ENCODE peak calls at places on chromosomes 11 and 22, in nine cellular contexts. P, I, E, U, Z, O, Q, K and W are unnamed samples.
A peak's percentile ranks its signal among the peaks of the same experiment; 100 is the strongest.

GRCh38 chr22:48892571-48893287 is 934.9 kb downstream of the BRD1 start:
- DNase-seq in P (no peak), I (no peak), E (no peak), U (no peak), Z (no peak), O (no peak), Q (no peak), K (no peak), W (no peak)

GRCh38 chr11:23711981-23712380 is 784.9 kb upstream of the LUZP2 start:
- DNase-seq in P (no peak), I (no peak), E (no peak), U (no peak), Z (no peak), O (no peak), Q (no peak), K (no peak), W (no peak)

GRCh38 chr11:78715639-78716311 is 141.1 kb upstream of the NARS2 start:
- DNase-seq in P (peak; percentile 58), I (no peak), E (peak; percentile 43), U (peak; percentile 63), Z (peak; percentile 81), O (peak; percentile 20), Q (no peak), K (peak; percentile 30), W (no peak)

GRCh38 chr11:121961228-121961860 is 154.7 kb downstream of the BLID start:
- DNase-seq in P (peak; percentile 9), I (no peak), E (no peak), U (no peak), Z (no peak), O (no peak), Q (no peak), K (no peak), W (no peak)

GRCh38 chr11:102912482-102912830 is 37.7 kb upstream of the MMP12 start:
- DNase-seq in P (no peak), I (no peak), E (no peak), U (no peak), Z (peak; percentile 15), O (no peak), Q (no peak), K (no peak), W (no peak)

GRCh38 chr11:1151366-1152315 is 6.1 kb upstream of the MUC5AC start:
- DNase-seq in P (no peak), I (no peak), E (no peak), U (no peak), Z (no peak), O (no peak), Q (no peak), K (peak; percentile 25), W (no peak)

GRCh38 chr11:596374-596773 is 19.4 kb downstream of the IRF7 start:
- DNase-seq in P (no peak), I (no peak), E (no peak), U (no peak), Z (no peak), O (no peak), Q (no peak), K (peak; percentile 29), W (no peak)

GRCh38 chr11:113603277-113604059 is 102.6 kb downstream of the TMPRSS5 start:
- DNase-seq in P (no peak), I (no peak), E (no peak), U (no peak), Z (peak; percentile 41), O (no peak), Q (no peak), K (no peak), W (no peak)

GRCh38 chr22:21443057-21443734 is 24.0 kb upstream of the TMEM191C start:
- DNase-seq in P (no peak), I (no peak), E (no peak), U (no peak), Z (no peak), O (no peak), Q (no peak), K (no peak), W (no peak)

GRCh38 chr11:128324531-128325141 is 262.7 kb downstream of the ETS1 start:
- DNase-seq in P (no peak), I (peak; percentile 55), E (no peak), U (no peak), Z (no peak), O (no peak), Q (no peak), K (no peak), W (peak; percentile 76)

GRCh38 chr11:43950323-43950855 is 8.0 kb downstream of the C11orf96 start:
- DNase-seq in P (no peak), I (no peak), E (no peak), U (no peak), Z (no peak), O (no peak), Q (no peak), K (no peak), W (no peak)

GRCh38 chr22:16973591-16974297 is 34.3 kb downstream of the GAB4 start:
- DNase-seq in P (no peak), I (no peak), E (no peak), U (no peak), Z (no peak), O (no peak), Q (no peak), K (no peak), W (no peak)

GRCh38 chr11:26149585-26149984 is 182.3 kb upstream of the ANO3 start:
- DNase-seq in P (no peak), I (no peak), E (no peak), U (no peak), Z (no peak), O (no peak), Q (no peak), K (no peak), W (no peak)

GRCh38 chr11:114277637-114278341 is 18.4 kb upstream of the NNMT start:
- DNase-seq in P (no peak), I (no peak), E (no peak), U (no peak), Z (no peak), O (no peak), Q (no peak), K (no peak), W (no peak)

GRCh38 chr22:22061085-22062077 is 78.8 kb upstream of the TOP3B start:
- DNase-seq in P (peak; percentile 60), I (no peak), E (peak; percentile 57), U (peak; percentile 17), Z (peak; percentile 22), O (peak; percentile 59), Q (peak; percentile 45), K (peak; percentile 92), W (no peak)

GRCh38 chr11:11958403-11958802 is 50.0 kb downstream of the DKK3 start:
- DNase-seq in P (no peak), I (no peak), E (no peak), U (no peak), Z (no peak), O (no peak), Q (no peak), K (no peak), W (no peak)

GRCh38 chr11:15489281-15489680 is 374.6 kb downstream of the INSC start:
- DNase-seq in P (no peak), I (no peak), E (no peak), U (no peak), Z (no peak), O (peak; percentile 1), Q (no peak), K (peak; percentile 15), W (no peak)

GRCh38 chr11:47518212-47518959 is 34.5 kb downstream of the CELF1 start:
- DNase-seq in P (no peak), I (no peak), E (no peak), U (no peak), Z (no peak), O (no peak), Q (no peak), K (no peak), W (no peak)

GRCh38 chr22:36599771-36600170 is 70.8 kb upstream of the EIF3D start:
- DNase-seq in P (no peak), I (no peak), E (no peak), U (no peak), Z (no peak), O (no peak), Q (no peak), K (no peak), W (no peak)

GRCh38 chr11:17163296-17163695 is 44.5 kb downstream of the PIK3C2A start:
- DNase-seq in P (no peak), I (no peak), E (no peak), U (no peak), Z (no peak), O (no peak), Q (no peak), K (no peak), W (no peak)

GRCh38 chr11:132030896-132031295 is 660.5 kb downstream of the NTM start:
- DNase-seq in P (no peak), I (no peak), E (no peak), U (no peak), Z (no peak), O (no peak), Q (no peak), K (no peak), W (no peak)

GRCh38 chr11:121134758-121135312 is 33.8 kb downstream of the TECTA start:
- DNase-seq in P (no peak), I (no peak), E (no peak), U (no peak), Z (no peak), O (no peak), Q (no peak), K (no peak), W (no peak)

GRCh38 chr11:7936615-7937014 is 4.9 kb downstream of the OR10A3 start:
- DNase-seq in P (no peak), I (no peak), E (no peak), U (no peak), Z (no peak), O (no peak), Q (no peak), K (no peak), W (no peak)

GRCh38 chr11:130103296-130103814 is 33.7 kb downstream of the APLP2 start:
- DNase-seq in P (peak; percentile 80), I (no peak), E (no peak), U (peak; percentile 95), Z (peak; percentile 98), O (no peak), Q (peak; percentile 99), K (peak; percentile 94), W (no peak)

GRCh38 chr22:26546282-26546681 is 34.0 kb upstream of the TFIP11 start:
- DNase-seq in P (no peak), I (no peak), E (no peak), U (no peak), Z (no peak), O (no peak), Q (no peak), K (no peak), W (no peak)

GRCh38 chr11:69361466-69361865 is 67.5 kb downstream of the MYEOV start:
- DNase-seq in P (no peak), I (no peak), E (no peak), U (no peak), Z (no peak), O (no peak), Q (no peak), K (no peak), W (no peak)

GRCh38 chr11:910044-910588 is 494 bp downstream of the CHID1 start:
- DNase-seq in P (peak; percentile 62), I (no peak), E (no peak), U (no peak), Z (no peak), O (no peak), Q (no peak), K (no peak), W (no peak)

GRCh38 chr11:33689089-33689488 is 11.5 kb downstream of the C11orf91 start:
- DNase-seq in P (no peak), I (no peak), E (no peak), U (no peak), Z (peak; percentile 45), O (no peak), Q (no peak), K (no peak), W (no peak)

GRCh38 chr11:96464695-96465307 is 75.0 kb downstream of the JRKL start:
- DNase-seq in P (peak; percentile 68), I (no peak), E (peak; percentile 37), U (peak; percentile 34), Z (peak; percentile 65), O (peak; percentile 85), Q (peak; percentile 55), K (peak; percentile 57), W (no peak)

GRCh38 chr11:2580444-2581050 is 119.2 kb downstream of the KCNQ1OT1 start:
- DNase-seq in P (no peak), I (no peak), E (no peak), U (no peak), Z (no peak), O (no peak), Q (no peak), K (no peak), W (no peak)

GRCh38 chr11:101436511-101437142 is 147.2 kb downstream of the TRPC6 start:
- DNase-seq in P (peak; percentile 14), I (no peak), E (no peak), U (peak; percentile 45), Z (peak; percentile 48), O (no peak), Q (no peak), K (peak; percentile 13), W (no peak)